ENCODE peak calls at places on chromosomes 12 and 14, in four cellular contexts. H is H9, O is BJ, V is progenitor cell of endocrine pancreas. K is an unnamed sample.

GRCh38 chr12:19764408-19764807 is 325.1 kb downstream of the AEBP2 start:
- DNase-seq in H (no peak), O (no peak), V (no peak), K (no peak)

GRCh38 chr14:72104011-72104613 is 171.9 kb downstream of the RGS6 start:
- DNase-seq in H (peak; percentile 60), O (no peak), V (no peak), K (no peak)

GRCh38 chr14:91420686-91421085 is 3.1 kb upstream of the CCDC88C start:
- DNase-seq in H (no peak), O (no peak), V (no peak), K (no peak)

GRCh38 chr14:100428727-100429126 is 105.6 kb downstream of the SLC25A47 start:
- DNase-seq in H (no peak), O (no peak), V (no peak), K (no peak)

GRCh38 chr14:98548071-98548686 is 723.8 kb downstream of the BCL11B start:
- DNase-seq in H (no peak), O (no peak), V (no peak), K (no peak)

GRCh38 chr14:104741803-104742251 is 11.1 kb upstream of the SIVA1 start:
- DNase-seq in H (no peak), O (no peak), V (no peak), K (no peak)

GRCh38 chr12:563250-563781 is 99.9 kb downstream of the NINJ2 start:
- DNase-seq in H (no peak), O (no peak), V (no peak), K (no peak)

GRCh38 chr12:119594399-119594730 is 791 bp downstream of the TMEM233 start:
- DNase-seq in H (peak; percentile 47), O (no peak), V (no peak), K (no peak)

GRCh38 chr14:95077380-95077779 is 79.9 kb downstream of the DICER1 start:
- DNase-seq in H (no peak), O (no peak), V (no peak), K (no peak)

GRCh38 chr14:65222434-65222833 is 120.1 kb upstream of the MAX start:
- DNase-seq in H (peak; percentile 66), O (no peak), V (no peak), K (no peak)

GRCh38 chr14:37167151-37168047 is 5.0 kb downstream of the SLC25A21 start:
- DNase-seq in H (peak; percentile 85), O (no peak), V (no peak), K (no peak)

GRCh38 chr14:32472512-32473472 is 143.7 kb downstream of the AKAP6 start:
- DNase-seq in H (no peak), O (peak; percentile 71), V (no peak), K (no peak)

GRCh38 chr12:124404162-124404561 is 109.3 kb downstream of the RFLNA start:
- DNase-seq in H (no peak), O (no peak), V (no peak), K (no peak)

GRCh38 chr12:67982165-67982563 is 7.1 kb upstream of the IFNG-AS1 start:
- DNase-seq in H (no peak), O (peak; percentile 27), V (no peak), K (no peak)

GRCh38 chr14:30603402-30603801 is 18.7 kb upstream of the SCFD1 start:
- DNase-seq in H (no peak), O (no peak), V (no peak), K (no peak)

GRCh38 chr14:38056270-38056669 is 151.4 kb upstream of the SSTR1 start:
- DNase-seq in H (no peak), O (no peak), V (no peak), K (no peak)

GRCh38 chr14:87800216-87800615 is 192.8 kb downstream of the GALC start:
- DNase-seq in H (no peak), O (no peak), V (no peak), K (no peak)

GRCh38 chr12:114888458-114888857 is 204.5 kb upstream of the TBX3 start:
- DNase-seq in H (no peak), O (no peak), V (no peak), K (no peak)

GRCh38 chr14:96508900-96509299 is 6.7 kb downstream of the PAPOLA start:
- DNase-seq in H (no peak), O (no peak), V (no peak), K (no peak)

GRCh38 chr12:128381537-128381936 is 114.6 kb downstream of the TMEM132C start:
- DNase-seq in H (peak; percentile 57), O (no peak), V (no peak), K (no peak)

GRCh38 chr12:25459541-25459951 is 93.5 kb downstream of the LMNTD1 start:
- DNase-seq in H (peak; percentile 37), O (no peak), V (no peak), K (no peak)

GRCh38 chr12:4355843-4356327 is 23.6 kb downstream of the FGF23 start:
- DNase-seq in H (peak; percentile 96), O (no peak), V (peak; percentile 44), K (no peak)

GRCh38 chr14:51848120-51848519 is 12.3 kb upstream of the GNG2 start:
- DNase-seq in H (no peak), O (no peak), V (no peak), K (no peak)

GRCh38 chr12:107399061-107399460 is 286.5 kb upstream of the PWP1 start:
- DNase-seq in H (no peak), O (no peak), V (no peak), K (no peak)

GRCh38 chr14:49880267-49881064 is 12.4 kb upstream of the ARF6 start:
- DNase-seq in H (no peak), O (no peak), V (no peak), K (no peak)

GRCh38 chr12:114288071-114288470 is 117.9 kb downstream of the TBX5 start:
- DNase-seq in H (no peak), O (no peak), V (no peak), K (no peak)

DNA sequence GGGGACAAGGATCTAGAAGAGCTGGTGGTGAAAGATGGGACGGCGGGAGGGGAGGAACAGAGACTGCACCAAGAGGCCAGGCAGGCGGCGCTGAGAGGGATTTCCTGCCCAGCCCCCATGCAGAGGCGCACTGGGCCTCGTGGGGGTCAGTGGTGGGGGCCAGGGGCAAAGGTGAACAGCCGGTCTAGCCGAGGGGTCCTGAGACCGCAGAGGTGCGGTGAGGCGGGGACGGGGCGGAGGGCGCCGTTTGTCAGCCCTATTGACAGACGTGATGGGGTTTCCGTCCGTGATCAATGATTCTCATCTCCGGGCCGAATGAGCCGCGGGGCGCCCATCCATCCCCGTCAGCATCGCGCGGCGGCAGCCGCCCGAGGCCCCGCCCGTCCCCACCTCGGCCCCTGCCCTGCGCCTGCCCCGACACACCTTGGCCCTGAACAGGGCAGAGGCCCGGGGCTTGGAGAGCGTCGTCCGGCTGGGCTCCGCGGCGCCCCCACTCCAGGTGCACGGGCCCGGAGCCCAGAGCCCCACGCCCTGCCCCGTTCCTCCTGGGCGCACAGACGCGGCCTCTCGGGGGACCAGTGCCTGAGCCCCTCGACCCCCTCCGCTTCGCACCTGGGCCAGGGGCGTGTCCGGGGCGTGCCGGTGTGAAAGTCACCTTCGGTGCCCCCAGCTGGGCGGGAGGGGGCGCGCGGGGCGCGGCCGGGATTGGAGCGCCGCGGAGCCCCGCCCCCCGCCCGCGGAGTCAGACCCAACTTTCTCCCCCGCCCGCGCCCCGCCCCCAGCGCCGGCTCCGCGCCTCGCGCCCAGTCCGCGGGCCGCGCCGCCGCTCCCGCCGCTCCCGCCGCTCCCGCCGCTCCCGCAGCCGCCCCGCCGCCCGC is at the start of gene NXPH4:
- DNase-seq in H (peak; percentile 88), O (no peak), V (no peak), K (no peak)
- TF ChIP-seq CTCF in H (peak; percentile 15), O (no peak), V (no peak), K (no peak)

GRCh38 chr12:57766464-57767311 is at the start of gene CYP27B1:
- DNase-seq in H (peak; percentile 87), O (no peak), V (no peak), K (no peak)

GRCh38 chr12:57763881-57764661 is 2.8 kb downstream of the CYP27B1 start:
- DNase-seq in H (no peak), O (no peak), V (no peak), K (no peak)

GRCh38 chr12:57765003-57765697 is 1.7 kb downstream of the CYP27B1 start:
- DNase-seq in H (peak; percentile 78), O (no peak), V (no peak), K (no peak)

GRCh38 chr12:57765698-57766463 is 997 bp downstream of the CYP27B1 start:
- DNase-seq in H (peak; percentile 48), O (no peak), V (no peak), K (no peak)

GRCh38 chr12:57764662-57765002 is 2.2 kb downstream of the CYP27B1 start:
- DNase-seq in H (peak; percentile 59), O (no peak), V (no peak), K (no peak)
- TF ChIP-seq CTCF in H (no peak), O (no peak), V (no peak), K (no peak)

GRCh38 chr14:24215495-24216344 is at the start of gene MDP1:
- DNase-seq in H (peak; percentile 86), O (peak; percentile 38), V (peak; percentile 54), K (peak; percentile 89)

GRCh38 chr14:24213866-24214652 is 771 bp upstream of the CHMP4A start:
- DNase-seq in H (no peak), O (no peak), V (no peak), K (no peak)

GRCh38 chr14:24211311-24211710 is 2.0 kb downstream of the CHMP4A start:
- DNase-seq in H (no peak), O (no peak), V (no peak), K (no peak)

GRCh38 chr14:24216345-24216699 is 456 bp upstream of the MDP1 start:
- DNase-seq in H (no peak), O (no peak), V (no peak), K (no peak)

GRCh38 chr14:24212924-24213865 is at the start of gene CHMP4A:
- DNase-seq in H (peak; percentile 99), O (peak; percentile 91), V (peak; percentile 89), K (peak; percentile 99)
- TF ChIP-seq CTCF in H (peak; percentile 27), O (peak; percentile 46), V (peak; percentile 15), K (peak; percentile 45)

GRCh38 chr12:113049976-113050742 is 6.4 kb upstream of the DTX1 start:
- DNase-seq in H (peak; percentile 86), O (no peak), V (no peak), K (no peak)
- TF ChIP-seq CTCF in H (peak; percentile 69), O (peak; percentile 22), V (peak; percentile 49), K (no peak)

K was measured in osteocyte.